ENCODE peak calls at places on chromosomes 16 and 17, in seven cellular contexts. A, D, C, P, K, T and X are unnamed samples.

GRCh38 chr16:4152267-4152666 is 36.0 kb upstream of the ADCY9 start:
- DNase-seq in P (no peak), A (no peak), T (no peak), D (no peak), C (no peak), K (no peak), X (no peak)

GRCh38 chr17:82157046-82158035 is 55.3 kb downstream of the CCDC57 start:
- DNase-seq in K (no peak), C (no peak), P (no peak), T (no peak), D (no peak), A (no peak), X (no peak)

GRCh38 chr16:88088161-88088581 is 136.9 kb downstream of the BANP start:
- DNase-seq in A (peak; percentile 64), K (peak; percentile 62), T (no peak), D (peak; percentile 42), C (no peak), P (no peak), X (no peak)

GRCh38 chr16:1048442-1049112 is 24.0 kb upstream of the SSTR5 start:
- DNase-seq in T (peak; percentile 27), D (peak; percentile 16), A (no peak), P (peak; percentile 39), K (peak; percentile 70), C (no peak), X (no peak)

GRCh38 chr17:78823282-78824046 is 17.1 kb downstream of the USP36 start:
- DNase-seq in A (no peak), D (no peak), C (no peak), T (no peak), P (no peak), K (no peak), X (no peak)

GRCh38 chr17:4167786-4168185 is 24.8 kb downstream of the CYB5D2 start:
- DNase-seq in T (no peak), K (no peak), D (no peak), C (no peak), A (no peak), P (no peak), X (no peak)

GRCh38 chr17:61786088-61786487 is 77.2 kb downstream of the BRIP1 start:
- DNase-seq in A (no peak), K (no peak), T (no peak), C (no peak), D (no peak), P (no peak), X (no peak)

GRCh38 chr17:75827291-75828050 is 16.7 kb downstream of the UNC13D start:
- DNase-seq in D (peak; percentile 41), K (peak; percentile 79), C (no peak), T (peak; percentile 56), P (peak; percentile 62), A (peak; percentile 59), X (no peak)

GRCh38 chr17:79026345-79027273 is 2.6 kb downstream of the C1QTNF1 start:
- DNase-seq in A (peak; percentile 36), T (no peak), P (peak; percentile 24), C (peak; percentile 61), K (peak; percentile 82), D (peak; percentile 68), X (peak; percentile 90)

GRCh38 chr16:28087675-28088285 is 24.3 kb upstream of the GSG1L start:
- DNase-seq in P (no peak), K (no peak), D (no peak), T (no peak), C (no peak), A (no peak), X (no peak)

GRCh38 chr17:58688521-58688920 is 3.3 kb downstream of the TEX14 start:
- DNase-seq in A (no peak), K (no peak), P (no peak), D (no peak), T (no peak), C (no peak), X (no peak)

GRCh38 chr16:877242-878065 is 76.9 kb upstream of the GNG13 start:
- DNase-seq in P (no peak), C (no peak), A (no peak), D (no peak), T (no peak), K (no peak), X (no peak)

GRCh38 chr16:64428463-64428862 is 693.4 kb downstream of the CDH11 start:
- DNase-seq in A (no peak), P (no peak), C (no peak), K (no peak), T (peak; percentile 84), D (peak; percentile 81), X (peak; percentile 72)

GRCh38 chr17:36937961-36938565 is 788 bp downstream of the LHX1 start:
- DNase-seq in K (no peak), P (no peak), T (no peak), D (peak; percentile 25), A (no peak), C (no peak), X (no peak)

GRCh38 chr16:57606847-57607501 is 21.5 kb upstream of the ADGRG1 start:
- DNase-seq in D (no peak), P (peak; percentile 90), A (no peak), C (no peak), K (no peak), T (no peak), X (no peak)

GRCh38 chr17:79156463-79157095 is 82.0 kb downstream of the ENGASE start:
- DNase-seq in A (no peak), P (no peak), C (no peak), D (no peak), K (no peak), T (no peak), X (no peak)

GRCh38 chr16:81866820-81867440 is 87.8 kb downstream of the PLCG2 start:
- DNase-seq in A (peak; percentile 61), C (no peak), K (peak; percentile 70), P (peak; percentile 55), D (no peak), T (no peak), X (no peak)

GRCh38 chr17:70378005-70378404 is 208.7 kb downstream of the KCNJ2 start:
- DNase-seq in P (no peak), D (no peak), C (no peak), A (no peak), K (no peak), T (no peak), X (no peak)

GRCh38 chr16:27430923-27431484 is 29.0 kb downstream of the IL21R start:
- DNase-seq in P (peak; percentile 13), K (no peak), D (peak; percentile 52), C (no peak), A (no peak), T (no peak), X (no peak)

GRCh38 chr17:39979021-39979660 is 1.5 kb upstream of the PSMD3 start:
- DNase-seq in K (no peak), C (no peak), A (no peak), D (peak; percentile 96), T (peak; percentile 69), P (no peak), X (peak; percentile 99)

GRCh38 chr16:66569827-66570405 is 3.7 kb downstream of the CMTM1 start:
- DNase-seq in K (no peak), T (peak; percentile 49), C (no peak), A (no peak), P (no peak), D (peak; percentile 81), X (no peak)

GRCh38 chr16:70520612-70521297 is 2.6 kb downstream of the COG4 start:
- DNase-seq in K (no peak), P (no peak), T (peak; percentile 52), D (peak; percentile 74), A (no peak), C (no peak), X (peak; percentile 39)

GRCh38 chr16:72094266-72094610 is 591 bp downstream of the DHX38 start:
- DNase-seq in P (no peak), C (no peak), T (no peak), D (no peak), K (no peak), A (no peak), X (no peak)

GRCh38 chr16:49543315-49543946 is 169.8 kb downstream of the C16orf78 start:
- DNase-seq in T (no peak), P (no peak), C (no peak), A (no peak), D (no peak), K (no peak), X (no peak)

GRCh38 chr16:27254262-27254811 is 14.2 kb downstream of the NSMCE1 start:
- DNase-seq in D (no peak), K (no peak), P (no peak), C (no peak), A (no peak), T (no peak), X (no peak)

GRCh38 chr17:29079433-29079832 is 36.5 kb downstream of the PIPOX start:
- DNase-seq in D (no peak), P (no peak), C (no peak), A (no peak), T (no peak), K (no peak), X (no peak)

GRCh38 chr16:57304169-57305061 is 19.9 kb upstream of the PLLP start:
- DNase-seq in A (peak; percentile 84), K (peak; percentile 72), D (peak; percentile 55), P (peak; percentile 77), C (no peak), T (peak; percentile 32), X (no peak)

DNA sequence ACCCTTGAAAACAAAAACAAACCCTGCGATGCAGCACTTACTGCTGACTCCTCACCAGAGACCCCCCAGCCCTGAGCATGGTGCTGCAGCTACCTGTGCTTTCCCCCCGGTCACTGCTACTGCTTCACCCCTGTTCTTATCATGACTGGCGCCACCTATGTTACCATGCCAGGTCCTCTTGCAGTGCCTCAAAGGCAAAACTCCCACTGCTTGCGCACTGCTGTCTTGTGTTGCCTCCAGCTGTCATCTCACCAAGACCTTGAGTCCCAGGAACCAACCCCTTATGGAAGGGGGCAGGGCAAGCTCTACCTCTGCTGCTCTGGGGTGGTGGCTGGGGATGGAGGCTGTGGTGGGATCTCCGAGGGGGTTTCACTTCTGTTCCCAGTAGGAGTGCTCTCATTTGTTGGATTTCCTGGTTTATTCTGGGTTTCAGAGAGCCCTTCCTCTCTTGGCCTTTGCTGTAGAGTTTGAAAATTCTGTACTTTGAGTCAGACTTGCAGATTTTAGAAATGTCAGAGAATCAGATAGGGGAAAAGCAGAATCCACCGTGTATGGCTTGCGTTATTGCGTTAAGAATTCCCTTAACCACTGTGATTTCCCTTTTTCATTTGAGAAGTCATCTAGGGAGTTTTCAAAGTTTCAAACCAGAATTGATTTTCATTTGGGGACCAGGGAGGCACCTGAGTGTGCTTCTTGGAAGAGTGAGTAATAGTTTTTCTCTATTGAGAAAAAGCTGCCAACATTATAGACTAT is 96.6 kb downstream of the SPECC1 start:
- DNase-seq in K (no peak), A (no peak), P (no peak), T (no peak), D (no peak), C (no peak), X (no peak)
- TF ChIP-seq CTCF in K (no peak), A (no peak), P (no peak), T (no peak), D (no peak), C (no peak), X (no peak)

GRCh38 chr17:81134064-81134781 is 31.1 kb upstream of the PVALEF start:
- DNase-seq in P (no peak), K (no peak), C (no peak), D (no peak), A (no peak), T (no peak), X (no peak)
- H3K27ac ChIP-seq in P (no peak overlapping the region), K (no peak overlapping the region), C (no peak overlapping the region), D (no peak overlapping the region), A (no peak overlapping the region), T (no peak overlapping the region), X (no peak overlapping the region)

GRCh38 chr17:9090641-9091096 is 69.4 kb downstream of the NTN1 start:
- DNase-seq in D (no peak), T (no peak), K (no peak), A (peak; percentile 51), P (no peak), C (no peak), X (no peak)
- TF ChIP-seq CTCF in D (no peak), T (no peak), K (no peak), A (no peak), P (no peak), C (no peak), X (no peak)

GRCh38 chr17:7405882-7406825 is 1.5 kb upstream of the NLGN2 start:
- DNase-seq in K (no peak), C (no peak), A (no peak), P (no peak), D (no peak), T (no peak), X (no peak)
- H3K27ac ChIP-seq in K (no peak overlapping the region), C (peak overlapping the region; percentile 70), A (peak overlapping the region; percentile 90), P (peak overlapping the region; percentile 93), D (peak overlapping the region; percentile 70), T (no peak overlapping the region), X (no peak overlapping the region)